ENCODE peak calls at places on chromosome 12, in ten cellular contexts. R is uterus, A is epithelial cell of esophagus, J is GM20000, B is Panc1, N is stomach, K is choroid plexus epithelial cell, M is IMR-90, X is HFF-Myc, H is foreskin fibroblast. U is an unnamed sample.
A peak's percentile ranks its signal among the peaks of the same experiment; 100 is the strongest.

GRCh38 chr12:46959484-46959883 is 119.9 kb upstream of the PCED1B start:
- DNase-seq in R (no peak), A (peak; percentile 92), J (no peak), B (peak; percentile 73), N (no peak), K (peak; percentile 58), M (peak; percentile 93), X (no peak), H (peak; percentile 96), U (no peak)

GRCh38 chr12:48198619-48198973 is 4.5 kb downstream of the OR10AD1 start:
- DNase-seq in R (peak; percentile 39), A (peak; percentile 26), J (no peak), B (no peak), N (peak; percentile 42), K (peak; percentile 34), M (no peak), X (no peak), H (no peak), U (peak; percentile 8)

GRCh38 chr12:89566615-89567014 is 40.8 kb upstream of the POC1B start:
- DNase-seq in R (no peak), A (peak; percentile 95), J (peak; percentile 18), B (no peak), N (no peak), K (peak; percentile 49), M (peak; percentile 56), X (no peak), H (peak; percentile 40), U (no peak)

GRCh38 chr12:91667698-91668097 is 477.9 kb downstream of the BTG1 start:
- DNase-seq in R (no peak), A (no peak), J (no peak), B (no peak), N (no peak), K (no peak), M (no peak), X (no peak), H (no peak), U (no peak)

GRCh38 chr12:53502331-53502730 is 1.2 kb downstream of the TARBP2 start:
- DNase-seq in R (peak; percentile 67), A (no peak), J (no peak), B (no peak), N (no peak), K (no peak), M (no peak), X (no peak), H (no peak), U (no peak)

GRCh38 chr12:59742831-59743230 is 147.0 kb downstream of the SLC16A7 start:
- DNase-seq in R (no peak), A (no peak), J (no peak), B (no peak), N (no peak), K (peak; percentile 33), M (peak; percentile 71), X (no peak), H (peak; percentile 62), U (no peak)

GRCh38 chr12:99153283-99153682 is 494.3 kb upstream of the GARIN6 start:
- DNase-seq in R (no peak), A (no peak), J (no peak), B (no peak), N (no peak), K (no peak), M (no peak), X (no peak), H (no peak), U (no peak)

GRCh38 chr12:83573676-83574075 is 887.0 kb downstream of the TMTC2 start:
- DNase-seq in R (no peak), A (peak; percentile 94), J (no peak), B (no peak), N (peak; percentile 52), K (peak; percentile 64), M (no peak), X (peak; percentile 72), H (peak; percentile 72), U (peak; percentile 74)

GRCh38 chr12:120012067-120012621 is 23.1 kb downstream of the BICDL1 start:
- DNase-seq in R (no peak), A (peak; percentile 24), J (peak; percentile 86), B (no peak), N (no peak), K (peak; percentile 9), M (peak; percentile 1), X (peak; percentile 22), H (no peak), U (no peak)

GRCh38 chr12:132178801-132179401 is 34.6 kb downstream of the NOC4L start:
- DNase-seq in R (no peak), A (no peak), J (no peak), B (no peak), N (no peak), K (no peak), M (no peak), X (no peak), H (no peak), U (no peak)

GRCh38 chr12:32688786-32689185 is 9.7 kb downstream of the DNM1L start:
- DNase-seq in R (no peak), A (no peak), J (no peak), B (no peak), N (no peak), K (no peak), M (no peak), X (no peak), H (no peak), U (no peak)

GRCh38 chr12:49950310-49951251 is at the start of gene AQP2:
- DNase-seq in R (no peak), A (no peak), J (no peak), B (no peak), N (no peak), K (no peak), M (no peak), X (no peak), H (no peak), U (no peak)

GRCh38 chr12:87871061-87871460 is 158.1 kb downstream of the C12orf50 start:
- DNase-seq in R (no peak), A (no peak), J (no peak), B (no peak), N (no peak), K (peak; percentile 62), M (peak; percentile 42), X (no peak), H (no peak), U (no peak)

GRCh38 chr12:87870493-87870892 is 158.7 kb downstream of the C12orf50 start:
- DNase-seq in R (no peak), A (no peak), J (no peak), B (no peak), N (no peak), K (no peak), M (no peak), X (no peak), H (no peak), U (no peak)

GRCh38 chr12:87870061-87870460 is 159.1 kb downstream of the C12orf50 start:
- DNase-seq in R (no peak), A (peak; percentile 59), J (no peak), B (no peak), N (no peak), K (peak; percentile 44), M (peak; percentile 51), X (no peak), H (no peak), U (no peak)

GRCh38 chr12:87866602-87867292 is 162.5 kb downstream of the C12orf50 start:
- DNase-seq in R (no peak), A (peak; percentile 60), J (peak; percentile 2), B (no peak), N (no peak), K (peak; percentile 68), M (peak; percentile 50), X (peak; percentile 27), H (no peak), U (peak; percentile 8)
- TF ChIP-seq CTCF in R (no peak), A (peak; percentile 82), J (peak; percentile 20), B (peak; percentile 53), N (no peak), K (peak; percentile 74), M (peak; percentile 53), X (peak; percentile 56), H (peak; percentile 60), U (peak; percentile 41)

GRCh38 chr12:57775563-57776246 is 3.3 kb downstream of the EEF1AKMT3 start:
- DNase-seq in R (no peak), A (no peak), J (no peak), B (no peak), N (no peak), K (no peak), M (no peak), X (no peak), H (no peak), U (no peak)
- TF ChIP-seq CTCF in R (no peak), A (no peak), J (no peak), B (no peak), N (no peak), K (no peak), M (no peak), X (no peak), H (no peak), U (no peak)

GRCh38 chr12:2641209-2641608 is 153.6 kb upstream of the FKBP4 start:
- DNase-seq in R (no peak), A (no peak), J (no peak), B (no peak), N (no peak), K (peak; percentile 36), M (peak; percentile 30), X (peak; percentile 21), H (peak; percentile 7), U (peak; percentile 44)
- TF ChIP-seq CTCF in R (no peak), A (no peak), J (no peak), B (no peak), N (no peak), K (peak; percentile 52), M (peak; percentile 43), X (peak; percentile 64), H (peak; percentile 45), U (no peak)

GRCh38 chr12:128619263-128619662 is 204.5 kb downstream of the SLC15A4 start:
- DNase-seq in R (no peak), A (no peak), J (no peak), B (no peak), N (no peak), K (no peak), M (no peak), X (no peak), H (no peak), U (no peak)

GRCh38 chr12:128609861-128610260 is 213.9 kb downstream of the SLC15A4 start:
- DNase-seq in R (no peak), A (no peak), J (no peak), B (no peak), N (no peak), K (no peak), M (no peak), X (no peak), H (no peak), U (no peak)

GRCh38 chr12:128617304-128617833 is 206.4 kb downstream of the SLC15A4 start:
- DNase-seq in R (no peak), A (no peak), J (no peak), B (no peak), N (no peak), K (no peak), M (no peak), X (no peak), H (no peak), U (no peak)

GRCh38 chr12:128612150-128612850 is 211.5 kb downstream of the SLC15A4 start:
- DNase-seq in R (peak; percentile 22), A (no peak), J (no peak), B (no peak), N (no peak), K (peak; percentile 22), M (no peak), X (no peak), H (no peak), U (no peak)

DNA sequence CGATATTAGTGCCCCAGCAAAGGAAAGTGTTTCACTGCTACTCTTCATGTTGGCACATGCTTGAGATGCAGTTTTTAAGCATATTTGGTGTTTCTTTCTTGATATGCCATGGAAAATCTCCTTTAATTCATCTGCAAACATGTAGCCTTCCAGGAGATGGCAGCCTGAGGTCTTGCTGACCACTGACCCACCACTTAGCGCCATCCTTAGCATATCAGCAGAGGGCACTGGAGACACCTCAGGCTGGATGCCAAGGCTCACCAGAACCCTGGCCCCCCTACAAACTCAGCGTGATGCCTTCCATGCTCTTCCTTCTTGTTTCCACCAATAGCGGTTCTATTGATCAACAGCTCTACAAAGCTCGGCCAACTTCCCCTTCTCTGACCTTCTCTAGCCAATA is 209.9 kb downstream of the SLC15A4 start:
- DNase-seq in R (no peak), A (no peak), J (no peak), B (no peak), N (no peak), K (peak; percentile 7), M (no peak), X (no peak), H (no peak), U (no peak)
- TF ChIP-seq CTCF in R (no peak), A (no peak), J (no peak), B (no peak), N (no peak), K (no peak), M (no peak), X (no peak), H (no peak), U (no peak)

U was measured in Calu3.